ENCODE peak calls at places on chromosomes 1 and 21, in six cellular contexts. Z is ovary, B is IMR-90, Q is pancreas, S is psoas muscle, H is uterus. T is an unnamed sample. For H3K4me1, the result is how much of the 10 kb centered on the place peaks cover.

GRCh38 chr1:173269490-173270230 is 62.5 kb upstream of the TNFSF4 start:
- DNase-seq in Z (no peak), B (peak), Q (no peak), S (no peak), H (no peak), T (no peak)

GRCh38 chr1:83905315-83905907 is 93.5 kb downstream of the TTLL7 start:
- DNase-seq in Z (no peak), B (peak), Q (no peak), S (no peak), H (no peak), T (no peak)

GRCh38 chr1:3928622-3929021 is 28.6 kb upstream of the C1orf174 start:
- DNase-seq in Z (no peak), B (no peak), Q (no peak), S (no peak), H (no peak), T (no peak)

GRCh38 chr1:43704838-43705237 is 2.5 kb upstream of the ST3GAL3 start:
- DNase-seq in Z (peak), B (no peak), Q (no peak), S (peak), H (no peak), T (no peak)

GRCh38 chr1:65469889-65470340 is 49.4 kb downstream of the LEPR start:
- DNase-seq in Z (no peak), B (peak), Q (no peak), S (no peak), H (no peak), T (no peak)

GRCh38 chr1:156480411-156481192 is 20.0 kb downstream of the MEF2D start:
- DNase-seq in Z (peak), B (peak), Q (no peak), S (peak), H (peak), T (peak)

GRCh38 chr1:224237094-224237881 is 54.2 kb downstream of the DEGS1 start:
- DNase-seq in Z (no peak), B (no peak), Q (no peak), S (no peak), H (no peak), T (no peak)

GRCh38 chr1:3457910-3458621 is 3.6 kb downstream of the ARHGEF16 start:
- DNase-seq in Z (no peak), B (no peak), Q (no peak), S (peak), H (no peak), T (no peak)

GRCh38 chr1:88935522-88936222 is 44.3 kb upstream of the GTF2B start:
- DNase-seq in Z (no peak), B (peak), Q (no peak), S (no peak), H (no peak), T (no peak)

GRCh38 chr1:54952950-54953718 is 27.3 kb upstream of the TMEM61 start:
- DNase-seq in Z (no peak), B (peak), Q (no peak), S (no peak), H (no peak), T (no peak)

GRCh38 chr21:15309022-15309590 is 244.3 kb upstream of the NRIP1 start:
- DNase-seq in Z (no peak), B (no peak), Q (no peak), S (no peak), H (no peak), T (no peak)

GRCh38 chr1:218942421-218942820 is 231.3 kb upstream of the LYPLAL1 start:
- DNase-seq in Z (no peak), B (no peak), Q (no peak), S (no peak), H (no peak), T (no peak)

GRCh38 chr1:170910273-170910672 is 25.1 kb upstream of the MROH9 start:
- DNase-seq in Z (no peak), B (peak), Q (no peak), S (no peak), H (no peak), T (no peak)

GRCh38 chr1:19166066-19166465 is 44.0 kb downstream of the UBR4 start:
- DNase-seq in Z (no peak), B (no peak), Q (no peak), S (no peak), H (no peak), T (no peak)

GRCh38 chr1:40715660-40716059 is 24.2 kb downstream of the NFYC start:
- DNase-seq in Z (no peak), B (no peak), Q (no peak), S (no peak), H (no peak), T (no peak)

GRCh38 chr1:31723828-31724359 is 20.1 kb upstream of the COL16A1 start:
- DNase-seq in Z (peak), B (peak), Q (no peak), S (peak), H (peak), T (peak)

GRCh38 chr1:5478156-5478695 is 514.0 kb downstream of the NPHP4 start:
- DNase-seq in Z (no peak), B (no peak), Q (peak), S (no peak), H (no peak), T (no peak)

GRCh38 chr1:205316179-205316578 is 5.4 kb downstream of the NUAK2 start:
- DNase-seq in Z (no peak), B (no peak), Q (no peak), S (no peak), H (no peak), T (no peak)

GRCh38 chr21:44329086-44329889 is 9.9 kb downstream of the CFAP410 start:
- DNase-seq in Z (no peak), B (no peak), Q (no peak), S (no peak), H (no peak), T (no peak)

GRCh38 chr1:37795340-37796110 is 1.9 kb downstream of the MANEAL start:
- DNase-seq in Z (peak), B (peak), Q (peak), S (peak), H (no peak), T (peak)

GRCh38 chr1:68777850-68778249 is 281.0 kb upstream of the DEPDC1 start:
- DNase-seq in Z (no peak), B (no peak), Q (no peak), S (no peak), H (no peak), T (no peak)

GRCh38 chr1:19377812-19378718 is 65.9 kb downstream of the SLC66A1 start:
- DNase-seq in Z (no peak), B (no peak), Q (no peak), S (no peak), H (no peak), T (no peak)

GRCh38 chr1:120179420-120180348 is 3.4 kb upstream of the SEC22B start:
- DNase-seq in Z (peak), B (peak), Q (peak), S (no peak), H (peak), T (peak)

GRCh38 chr1:7223334-7224080 is 438.3 kb downstream of the CAMTA1 start:
- DNase-seq in Z (no peak), B (peak), Q (no peak), S (no peak), H (no peak), T (no peak)

GRCh38 chr1:60727553-60727952 is 354.8 kb upstream of the NFIA start:
- DNase-seq in Z (no peak), B (no peak), Q (no peak), S (no peak), H (no peak), T (no peak)

GRCh38 chr1:198619375-198620140 is 19.3 kb upstream of the PTPRC start:
- DNase-seq in Z (no peak), B (no peak), Q (no peak), S (no peak), H (no peak), T (no peak)

GRCh38 chr1:145992958-145993617 is 3.3 kb downstream of the TXNIP start:
- DNase-seq in Z (no peak), B (no peak), Q (no peak), S (no peak), H (no peak), T (no peak)

GRCh38 chr1:3668585-3669300 is 16.4 kb downstream of the TP73 start:
- DNase-seq in Z (no peak), B (no peak), Q (peak), S (peak), H (no peak), T (peak)

GRCh38 chr1:113835686-113836290 is 23.5 kb upstream of the RSBN1 start:
- DNase-seq in Z (no peak), B (peak), Q (no peak), S (no peak), H (no peak), T (no peak)

GRCh38 chr1:24503003-24503751 is 541 bp downstream of the RCAN3 start:
- DNase-seq in Z (no peak), B (no peak), Q (peak), S (no peak), H (no peak), T (peak)

GRCh38 chr1:221949996-221950395 is 208.1 kb upstream of the DUSP10 start:
- DNase-seq in Z (no peak), B (no peak), Q (no peak), S (no peak), H (no peak), T (no peak)

GRCh38 chr21:34511787-34512451 is at the start of gene KCNE1:
- DNase-seq in Z (no peak), B (no peak), Q (no peak), S (no peak), H (no peak), T (no peak)

GRCh38 chr1:25053576-25054075 is 123.5 kb upstream of the RUNX3 start:
- DNase-seq in Z (no peak), B (no peak), Q (no peak), S (no peak), H (no peak), T (no peak)

GRCh38 chr1:182388392-182389134 is 3.0 kb downstream of the GLUL start:
- DNase-seq in Z (no peak), B (no peak), Q (no peak), S (no peak), H (no peak), T (no peak)
- H3K4me3 ChIP-seq in Z (peak), B (peak), Q (peak), S (peak), H (peak), T (peak)

GRCh38 chr1:27361044-27361402 is 5.7 kb downstream of the MAP3K6 start:
- DNase-seq in Z (no peak), B (no peak), Q (no peak), S (no peak), H (no peak), T (no peak)
- H3K4me1 ChIP-seq in Z (under half), B (under half), Q (under half), S (under half), H (under half), T (under half)

DNA sequence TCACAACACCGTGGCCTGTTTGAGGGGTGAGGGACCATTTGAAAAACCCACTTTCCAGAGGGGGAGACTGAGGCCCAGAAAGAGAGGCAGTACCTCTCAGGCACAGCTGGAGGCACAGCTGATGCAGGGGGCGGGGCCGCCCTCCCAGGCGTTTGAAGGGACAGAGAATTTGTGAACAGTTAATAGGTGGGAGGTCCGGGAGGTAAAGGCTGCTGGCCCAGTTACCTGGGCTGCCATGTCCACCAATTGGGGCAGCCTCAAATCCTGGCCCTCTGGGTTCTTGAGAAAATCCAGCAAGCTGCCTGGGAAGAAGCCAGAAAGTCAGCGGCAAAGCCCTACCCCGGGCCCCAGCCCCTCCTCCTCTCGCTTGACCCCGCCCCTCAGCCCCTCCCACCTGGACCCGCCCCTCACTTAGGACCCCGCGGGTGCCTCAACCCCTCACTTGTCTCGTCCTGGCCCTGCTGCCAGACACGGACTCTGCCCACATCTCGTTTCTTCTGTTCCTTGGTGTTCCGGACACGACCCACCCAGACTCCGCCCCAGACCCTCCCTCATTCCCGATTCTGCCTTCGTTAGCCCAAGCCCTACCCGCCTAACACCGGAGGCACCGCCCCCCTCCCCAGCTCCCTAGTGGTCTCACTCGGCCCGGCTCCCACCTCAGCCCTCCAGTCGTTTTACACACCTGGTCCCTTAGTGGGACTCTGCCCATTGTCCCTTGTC is 10.8 kb upstream of the AHDC1 start:
- DNase-seq in Z (no peak), B (no peak), Q (no peak), S (no peak), H (no peak), T (peak)
- H3K4me3 ChIP-seq in Z (no peak), B (no peak), Q (no peak), S (no peak), H (no peak), T (peak)

GRCh38 chr1:35186239-35186638 is 6.7 kb downstream of the SFPQ start:
- DNase-seq in Z (no peak), B (no peak), Q (no peak), S (no peak), H (no peak), T (no peak)

GRCh38 chr1:35190784-35191183 is 2.2 kb downstream of the SFPQ start:
- DNase-seq in Z (no peak), B (no peak), Q (no peak), S (no peak), H (no peak), T (no peak)

GRCh38 chr1:35185200-35185599 is 7.7 kb downstream of the SFPQ start:
- DNase-seq in Z (no peak), B (no peak), Q (no peak), S (no peak), H (no peak), T (no peak)

GRCh38 chr1:35188578-35189392 is 4.2 kb downstream of the SFPQ start:
- DNase-seq in Z (no peak), B (no peak), Q (peak), S (no peak), H (no peak), T (no peak)

GRCh38 chr1:35187816-35188342 is 5.1 kb downstream of the SFPQ start:
- DNase-seq in Z (no peak), B (no peak), Q (no peak), S (no peak), H (no peak), T (no peak)
- H3K4me1 ChIP-seq in Z (under half), B (under half), Q (half or more), S (half or more), H (under half), T (under half)

DNA sequence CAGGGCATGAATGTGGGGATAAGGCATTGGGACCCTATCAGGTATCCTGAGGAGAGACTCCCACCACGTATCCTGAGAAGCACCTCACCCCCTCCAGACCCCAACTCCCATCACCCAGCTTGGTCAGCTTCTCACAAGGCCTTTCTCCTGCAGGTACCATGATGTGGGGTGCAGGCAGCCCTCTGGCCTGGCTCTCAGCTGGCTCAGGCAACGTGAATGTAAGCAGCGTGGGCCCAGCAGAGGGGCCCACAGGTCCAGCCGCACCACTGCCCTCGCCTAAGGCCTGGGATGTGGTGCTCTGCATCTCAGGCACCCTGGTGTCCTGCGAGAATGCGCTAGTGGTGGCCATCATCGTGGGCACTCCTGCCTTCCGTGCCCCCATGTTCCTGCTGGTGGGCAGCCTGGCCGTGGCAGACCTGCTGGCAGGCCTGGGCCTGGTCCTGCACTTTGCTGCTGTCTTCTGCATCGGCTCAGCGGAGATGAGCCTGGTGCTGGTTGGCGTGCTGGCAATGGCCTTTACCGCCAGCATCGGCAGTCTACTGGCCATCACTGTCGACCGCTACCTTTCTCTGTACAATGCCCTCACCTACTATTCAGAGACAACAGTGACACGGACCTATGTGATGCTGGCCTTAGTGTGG is 1.3 kb downstream of the GPR3 start:
- DNase-seq in Z (no peak), B (no peak), Q (no peak), S (no peak), H (no peak), T (peak)
- H3K4me3 ChIP-seq in Z (no peak), B (no peak), Q (no peak), S (no peak), H (no peak), T (no peak)

GRCh38 chr1:150979007-150979722 is 2.9 kb upstream of the ANXA9 start:
- DNase-seq in Z (peak), B (peak), Q (peak), S (peak), H (peak), T (peak)

GRCh38 chr1:150974580-150975478 is at the start of gene CERS2:
- DNase-seq in Z (peak), B (peak), Q (peak), S (peak), H (peak), T (peak)

GRCh38 chr1:150976879-150977694 is 2.5 kb upstream of the CERS2 start:
- DNase-seq in Z (peak), B (no peak), Q (peak), S (peak), H (peak), T (peak)

GRCh38 chr1:150973826-150974579 is 632 bp downstream of the CERS2 start:
- DNase-seq in Z (peak), B (no peak), Q (peak), S (peak), H (peak), T (peak)

DNA sequence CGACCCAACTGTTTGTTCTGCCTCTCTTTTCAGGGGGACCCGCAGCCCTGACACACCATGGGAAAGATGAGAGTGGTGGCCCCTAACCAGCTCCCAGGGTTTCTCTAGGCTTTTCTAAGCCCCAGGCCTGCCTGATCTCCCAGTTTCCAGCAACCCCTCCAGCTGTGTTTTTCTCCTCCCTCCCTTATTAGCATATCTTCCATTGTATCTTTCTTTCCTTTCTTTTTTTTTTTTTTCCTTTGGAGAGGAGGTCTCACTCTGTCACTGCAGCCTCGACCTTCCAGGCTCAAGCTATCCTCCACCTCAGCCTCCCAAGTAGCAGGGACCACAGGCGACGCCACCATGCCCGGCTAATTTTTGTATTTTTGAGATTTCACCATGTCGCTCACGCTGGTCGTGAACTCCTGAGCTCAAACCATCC is 1.8 kb upstream of the CERS2 start:
- DNase-seq in Z (no peak), B (no peak), Q (no peak), S (no peak), H (no peak), T (no peak)
- H3K4me1 ChIP-seq in Z (under half), B (under half), Q (under half), S (under half), H (under half), T (under half)

GRCh38 chr1:220732137-220732536 is 16.0 kb upstream of the MTARC2 start:
- DNase-seq in Z (no peak), B (no peak), Q (no peak), S (no peak), H (no peak), T (no peak)

GRCh38 chr1:220732621-220733020 is 15.5 kb upstream of the MTARC2 start:
- DNase-seq in Z (no peak), B (no peak), Q (no peak), S (no peak), H (no peak), T (no peak)

GRCh38 chr1:220734571-220735326 is 13.4 kb upstream of the MTARC2 start:
- DNase-seq in Z (no peak), B (peak), Q (no peak), S (no peak), H (no peak), T (no peak)

GRCh38 chr1:220727523-220727922 is 20.6 kb upstream of the MTARC2 start:
- DNase-seq in Z (no peak), B (no peak), Q (no peak), S (no peak), H (no peak), T (no peak)

DNA sequence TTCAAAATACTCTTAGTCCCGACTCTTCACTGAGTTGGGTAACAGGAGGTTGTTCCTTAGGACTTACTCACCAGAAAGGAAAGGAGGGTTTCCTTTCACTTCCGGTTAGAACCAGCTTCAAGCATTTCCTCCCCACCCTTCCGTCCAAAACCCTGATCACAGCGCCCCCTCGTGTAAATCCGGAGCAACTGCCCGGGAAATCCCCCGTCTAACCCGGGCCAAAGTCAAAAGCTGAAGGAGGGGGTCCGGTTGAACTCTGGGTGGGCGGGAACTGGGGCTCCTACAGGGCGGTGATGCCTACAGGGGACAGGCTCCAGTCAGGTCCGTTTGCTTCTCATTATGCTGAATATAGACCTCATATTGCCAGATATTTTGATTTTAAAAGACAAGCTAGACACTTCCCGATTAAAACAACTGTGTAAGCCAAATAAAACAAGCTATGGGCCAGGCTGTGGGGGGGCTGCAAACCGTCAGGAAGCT is 15.0 kb upstream of the MTARC2 start:
- DNase-seq in Z (peak), B (peak), Q (peak), S (peak), H (peak), T (peak)
- H3K4me3 ChIP-seq in Z (no peak), B (no peak), Q (no peak), S (peak), H (no peak), T (no peak)